ENCODE peak calls at places on chromosomes 13 and 19, in four cellular contexts. U, Q, N and S are unnamed samples.
A peak's percentile ranks its signal among the peaks of the same experiment; 100 is the strongest.

GRCh38 chr13:97121894-97122293 is 100.2 kb upstream of the MBNL2 start:
- DNase-seq in U (no peak), Q (no peak), N (no peak), S (no peak)

GRCh38 chr19:13013649-13014048 is 18.4 kb downstream of the NFIX start:
- DNase-seq in U (no peak), Q (no peak), N (no peak), S (no peak)

GRCh38 chr19:18107235-18108083 is 9.9 kb downstream of the MAST3 start:
- DNase-seq in U (no peak), Q (no peak), N (no peak), S (no peak)

GRCh38 chr13:91058066-91058465 is 289.4 kb upstream of the MIR17HG start:
- DNase-seq in U (no peak), Q (no peak), N (no peak), S (no peak)

GRCh38 chr13:47672982-47673670 is 327.9 kb downstream of the SUCLA2 start:
- DNase-seq in U (no peak), Q (no peak), N (peak; percentile 19), S (peak; percentile 95)

GRCh38 chr13:33494596-33495214 is 209.2 kb upstream of the STARD13 start:
- DNase-seq in U (no peak), Q (no peak), N (peak; percentile 83), S (peak; percentile 46)

GRCh38 chr13:110108348-110109139 is 198.4 kb downstream of the COL4A1 start:
- DNase-seq in U (no peak), Q (peak; percentile 40), N (peak; percentile 41), S (no peak)

GRCh38 chr13:60509601-60510386 is 112.8 kb downstream of the TDRD3 start:
- DNase-seq in U (no peak), Q (no peak), N (peak; percentile 32), S (no peak)

GRCh38 chr13:24910502-24911134 is 146.6 kb downstream of the RNF17 start:
- DNase-seq in U (no peak), Q (peak; percentile 41), N (no peak), S (no peak)

GRCh38 chr19:38290631-38291147 is 13.4 kb upstream of the C19orf33 start:
- DNase-seq in U (no peak), Q (no peak), N (peak; percentile 90), S (peak; percentile 87)

GRCh38 chr13:109036091-109036490 is 406.7 kb downstream of the MYO16 start:
- DNase-seq in U (no peak), Q (no peak), N (no peak), S (no peak)

GRCh38 chr13:50127017-50127725 is 111.9 kb downstream of the KCNRG start:
- DNase-seq in U (no peak), Q (peak; percentile 52), N (no peak), S (no peak)

GRCh38 chr19:5338661-5339469 is 1.7 kb downstream of the PTPRS start:
- DNase-seq in U (no peak), Q (no peak), N (no peak), S (no peak)

GRCh38 chr19:5339470-5339949 is 1.1 kb downstream of the PTPRS start:
- DNase-seq in U (no peak), Q (no peak), N (no peak), S (no peak)

GRCh38 chr19:5337126-5337525 is 3.5 kb downstream of the PTPRS start:
- DNase-seq in U (no peak), Q (no peak), N (no peak), S (no peak)

GRCh38 chr19:5336195-5336965 is 4.2 kb downstream of the PTPRS start:
- DNase-seq in U (no peak), Q (no peak), N (no peak), S (no peak)

GRCh38 chr19:5337886-5338595 is 2.6 kb downstream of the PTPRS start:
- DNase-seq in U (no peak), Q (no peak), N (no peak), S (no peak)
- H3K4me3 ChIP-seq in U (no peak overlapping the region), Q (no peak overlapping the region), N (no peak overlapping the region), S (no peak overlapping the region)

DNA sequence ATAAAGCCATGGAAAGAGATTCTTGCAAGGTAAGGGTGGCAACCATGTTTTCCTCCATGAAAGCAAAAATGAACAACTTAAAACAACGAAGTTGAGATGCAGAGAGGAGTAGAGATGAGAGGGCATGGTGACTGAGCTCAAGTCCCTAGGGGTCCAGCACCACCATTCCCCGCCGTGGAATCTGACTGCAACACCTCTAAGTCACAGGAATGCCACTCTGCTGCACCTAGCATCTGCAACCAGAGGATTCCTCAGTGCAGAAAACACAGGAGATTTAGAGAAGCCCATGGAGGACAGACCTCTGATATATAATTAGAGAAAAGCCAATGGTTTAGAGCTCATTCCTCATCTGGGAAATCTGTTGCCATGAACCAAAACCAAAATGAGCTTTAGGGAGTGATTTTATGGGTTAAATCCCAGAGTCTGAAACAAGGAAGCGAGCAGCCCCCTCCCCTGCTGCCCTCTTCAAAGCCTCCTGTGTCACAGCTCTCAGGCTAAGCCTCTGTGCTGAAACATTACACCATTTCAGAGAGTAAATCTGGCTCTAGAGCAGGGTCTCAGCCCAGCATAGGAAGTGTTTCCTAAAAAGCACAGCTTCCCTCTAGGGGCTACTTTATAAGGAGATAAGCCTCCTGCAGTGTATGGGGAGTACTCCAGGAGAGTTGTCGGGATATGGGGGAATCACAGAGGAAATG is 1043.6 kb downstream of the UQCRFS1 start:
- DNase-seq in U (no peak), Q (no peak), N (no peak), S (no peak)
- H3K4me3 ChIP-seq in U (no peak overlapping the region), Q (no peak overlapping the region), N (no peak overlapping the region), S (no peak overlapping the region)

GRCh38 chr19:57576661-57577060 is 2.0 kb downstream of the ZNF416 start:
- DNase-seq in U (no peak), Q (no peak), N (no peak), S (no peak)
- H3K4me3 ChIP-seq in U (no peak overlapping the region), Q (no peak overlapping the region), N (no peak overlapping the region), S (no peak overlapping the region)

DNA sequence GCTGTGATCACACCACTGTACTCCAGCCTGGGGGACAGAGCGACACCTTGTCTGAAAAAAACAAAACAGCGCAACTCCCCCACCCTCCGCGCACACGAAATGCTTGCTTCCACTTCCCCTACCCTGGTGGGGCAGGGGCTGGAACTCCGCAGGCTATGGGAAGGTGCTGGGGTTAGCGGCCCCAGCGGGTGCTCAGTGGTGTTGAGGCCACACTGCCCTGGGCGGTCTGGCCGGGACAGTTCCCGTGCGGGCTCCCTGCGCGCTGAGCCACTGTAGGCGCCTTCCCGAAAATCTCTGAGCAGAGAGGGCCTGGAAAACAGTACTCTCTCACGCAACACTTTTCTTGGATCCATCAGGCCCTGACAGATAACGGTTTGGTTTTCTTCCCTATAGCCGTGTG is 1.1 kb upstream of the WTIP start:
- DNase-seq in U (no peak), Q (no peak), N (no peak), S (no peak)
- H3K4me3 ChIP-seq in U (no peak overlapping the region), Q (no peak overlapping the region), N (no peak overlapping the region), S (no peak overlapping the region)

DNA sequence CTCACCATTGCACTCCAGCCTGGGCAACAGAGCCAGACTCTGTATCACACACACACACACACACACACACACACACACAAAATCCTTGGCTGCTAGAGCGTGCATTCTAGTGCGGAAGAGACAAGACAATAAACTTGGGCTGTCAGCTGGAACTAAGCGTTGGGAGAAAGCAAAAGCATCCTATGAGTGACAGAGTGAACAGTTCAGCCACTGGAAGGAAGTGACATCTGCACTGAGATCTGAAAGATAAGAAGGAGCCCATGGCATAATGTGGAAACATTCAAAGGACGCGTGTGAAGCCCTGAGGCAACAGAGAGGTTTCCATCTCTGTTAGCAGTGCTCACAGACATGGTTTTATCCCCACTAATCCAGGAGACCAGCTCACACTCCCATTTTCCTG is 3.5 kb upstream of the SLC1A5 start:
- DNase-seq in U (no peak), Q (no peak), N (no peak), S (no peak)
- H3K4me3 ChIP-seq in U (no peak overlapping the region), Q (no peak overlapping the region), N (no peak overlapping the region), S (no peak overlapping the region)

DNA sequence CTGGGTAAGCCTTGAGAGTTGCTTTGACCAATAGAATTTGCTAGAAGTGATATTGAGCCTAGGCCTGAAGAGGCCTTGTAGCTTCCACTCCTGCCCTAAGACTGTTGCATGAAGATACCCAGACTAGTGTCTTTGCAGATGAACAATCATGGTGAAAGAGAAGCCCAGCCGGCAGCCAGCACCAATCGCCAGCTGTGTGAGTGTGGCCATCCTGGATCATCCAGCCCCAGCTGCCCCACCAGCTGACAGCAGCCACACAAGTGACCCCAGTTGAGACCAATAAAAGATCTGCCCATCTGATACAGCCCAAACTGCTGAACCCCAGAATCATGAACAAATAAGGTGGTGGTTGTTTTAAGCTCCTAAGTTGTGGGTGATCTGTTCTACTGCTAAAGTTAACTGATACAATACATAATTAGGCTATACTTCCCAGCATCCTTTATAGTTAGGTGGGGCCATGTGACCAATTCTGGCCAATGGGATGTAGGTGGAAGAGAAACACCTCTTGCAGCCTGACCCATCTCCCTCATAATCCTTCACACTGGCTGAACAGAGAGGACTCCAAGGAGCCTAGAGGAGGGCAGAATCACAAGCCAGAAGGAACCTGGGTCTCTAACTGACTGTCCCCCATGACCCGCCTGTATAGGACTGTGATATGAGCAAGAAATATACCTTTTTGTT is 9.4 kb upstream of the ZNF428 start:
- DNase-seq in U (no peak), Q (no peak), N (no peak), S (no peak)
- H3K4me3 ChIP-seq in U (no peak overlapping the region), Q (no peak overlapping the region), N (no peak overlapping the region), S (no peak overlapping the region)

GRCh38 chr19:54190503-54190941 is 586 bp upstream of the TSEN34 start:
- DNase-seq in U (peak; percentile 100), Q (peak; percentile 99), N (peak; percentile 86), S (peak; percentile 98)
- H3K4me3 ChIP-seq in U (peak overlapping the region; percentile 76), Q (peak overlapping the region; percentile 60), N (peak overlapping the region; percentile 77), S (peak overlapping the region; percentile 68)